ENCODE peak calls at places on chromosomes 3 and 15, in eight cellular contexts. I, P, C, D, X, B, F and J are unnamed samples.

GRCh38 chr15:39486546-39487081 is 94.3 kb upstream of the THBS1 start:
- DNase-seq in P (no peak), D (no peak), X (no peak), B (no peak), I (no peak), F (no peak), C (no peak), J (no peak)

GRCh38 chr3:172746476-172746875 is 4.0 kb upstream of the ECT2 start:
- DNase-seq in C (no peak), B (peak; percentile 51), I (no peak), P (no peak), X (no peak), F (no peak), D (no peak), J (no peak)

GRCh38 chr3:15769256-15769915 is 28.4 kb downstream of the ANKRD28 start:
- DNase-seq in X (no peak), B (no peak), D (no peak), C (no peak), I (no peak), P (no peak), F (no peak), J (no peak)

GRCh38 chr3:140917769-140918168 is 23.9 kb upstream of the SLC25A36 start:
- DNase-seq in P (no peak), F (no peak), D (no peak), X (peak; percentile 59), C (no peak), B (no peak), I (peak; percentile 82), J (no peak)

GRCh38 chr15:75891895-75892294 is 11.8 kb upstream of the FBXO22 start:
- DNase-seq in F (no peak), B (peak; percentile 95), D (no peak), P (no peak), C (no peak), X (no peak), I (no peak), J (no peak)

GRCh38 chr3:76107935-76108570 is 322.7 kb upstream of the ZNF717 start:
- DNase-seq in B (peak; percentile 28), X (no peak), P (no peak), D (no peak), F (no peak), C (no peak), I (no peak), J (no peak)

GRCh38 chr3:78314327-78314726 is 1274.4 kb downstream of the ROBO2 start:
- DNase-seq in I (no peak), X (no peak), C (no peak), B (no peak), F (no peak), P (no peak), D (no peak), J (no peak)

GRCh38 chr3:99638244-99638948 is at the start of gene COL8A1:
- DNase-seq in F (no peak), D (peak; percentile 72), P (no peak), C (no peak), B (peak; percentile 77), X (peak; percentile 77), I (no peak), J (no peak)

GRCh38 chr3:16511561-16512434 is 1.7 kb downstream of the RFTN1 start:
- DNase-seq in P (no peak), C (peak; percentile 71), D (no peak), I (peak; percentile 56), F (peak; percentile 69), X (peak; percentile 59), B (peak; percentile 85), J (peak; percentile 59)

GRCh38 chr3:126351771-126352475 is 5.3 kb downstream of the KLF15 start:
- DNase-seq in C (no peak), I (no peak), P (no peak), F (no peak), X (no peak), D (no peak), B (no peak), J (no peak)